ENCODE peak calls at places on chromosome 13, in five cellular contexts. One of them, this sample, is unnamed.

GRCh38 chr13:59043016-59043415 is 1120.7 kb downstream of the DIAPH3 start:
- DNase-seq in IMR-90: no peak
- DNase-seq in SK-N-SH: no peak
- DNase-seq in K562: no peak
- DNase-seq in GM12878: no peak
- DNase-seq in this sample: no peak

GRCh38 chr13:76380436-76381065 is 505.7 kb downstream of the KCTD12 start:
- DNase-seq in K562: no peak
- DNase-seq in SK-N-SH: no peak
- DNase-seq in GM12878: no peak
- DNase-seq in IMR-90: peak; percentile 0
- DNase-seq in this sample: no peak

GRCh38 chr13:54852831-54853230 is 1824.2 kb downstream of the OLFM4 start:
- DNase-seq in GM12878: no peak
- DNase-seq in IMR-90: no peak
- DNase-seq in SK-N-SH: no peak
- DNase-seq in K562: no peak
- DNase-seq in this sample: no peak

GRCh38 chr13:30708541-30708940 is 26.8 kb upstream of the ALOX5AP start:
- DNase-seq in SK-N-SH: no peak
- DNase-seq in GM12878: no peak
- DNase-seq in IMR-90: peak; percentile 69
- DNase-seq in K562: no peak
- DNase-seq in this sample: no peak

GRCh38 chr13:111006508-111007031 is 91.7 kb upstream of the ANKRD10 start:
- DNase-seq in IMR-90: peak; percentile 84
- DNase-seq in GM12878: no peak
- DNase-seq in SK-N-SH: no peak
- DNase-seq in K562: peak; percentile 67
- DNase-seq in this sample: no peak

GRCh38 chr13:94702181-94703041 is 9.9 kb downstream of the SOX21 start:
- DNase-seq in IMR-90: no peak
- DNase-seq in K562: no peak
- DNase-seq in GM12878: no peak
- DNase-seq in SK-N-SH: peak; percentile 20
- DNase-seq in this sample: no peak

GRCh38 chr13:56558698-56559320 is 581.9 kb upstream of the PRR20A start:
- DNase-seq in IMR-90: no peak
- DNase-seq in SK-N-SH: no peak
- DNase-seq in K562: no peak
- DNase-seq in GM12878: no peak
- DNase-seq in this sample: no peak

GRCh38 chr13:95039415-95039814 is 261.8 kb downstream of the ABCC4 start:
- DNase-seq in K562: no peak
- DNase-seq in SK-N-SH: no peak
- DNase-seq in IMR-90: peak; percentile 62
- DNase-seq in GM12878: no peak
- DNase-seq in this sample: no peak

GRCh38 chr13:46679369-46680180 is 117.4 kb downstream of the ESD start:
- DNase-seq in GM12878: peak; percentile 53
- DNase-seq in K562: no peak
- DNase-seq in SK-N-SH: peak; percentile 64
- DNase-seq in IMR-90: peak; percentile 70
- DNase-seq in this sample: no peak

GRCh38 chr13:41788552-41788951 is 172.4 kb downstream of the VWA8 start:
- DNase-seq in GM12878: no peak
- DNase-seq in K562: no peak
- DNase-seq in SK-N-SH: no peak
- DNase-seq in IMR-90: no peak
- DNase-seq in this sample: no peak

GRCh38 chr13:36275190-36276002 is 22.2 kb downstream of the CCDC169 start:
- DNase-seq in SK-N-SH: peak; percentile 39
- DNase-seq in K562: peak; percentile 27
- DNase-seq in GM12878: no peak
- DNase-seq in IMR-90: peak; percentile 72
- DNase-seq in this sample: peak; percentile 3

GRCh38 chr13:114101831-114102520 is 30.4 kb downstream of the RASA3 start:
- DNase-seq in GM12878: no peak
- DNase-seq in SK-N-SH: peak; percentile 37
- DNase-seq in K562: no peak
- DNase-seq in IMR-90: no peak
- DNase-seq in this sample: no peak

GRCh38 chr13:112392719-112393118 is 16.6 kb downstream of the SPACA7 start:
- DNase-seq in GM12878: no peak
- DNase-seq in IMR-90: no peak
- DNase-seq in K562: no peak
- DNase-seq in SK-N-SH: no peak
- DNase-seq in this sample: no peak

GRCh38 chr13:86087241-86087640 is 288.0 kb upstream of the SLITRK6 start:
- DNase-seq in IMR-90: no peak
- DNase-seq in K562: no peak
- DNase-seq in GM12878: no peak
- DNase-seq in SK-N-SH: no peak
- DNase-seq in this sample: no peak

GRCh38 chr13:29143864-29144263 is 323.7 kb downstream of the MTUS2 start:
- DNase-seq in IMR-90: no peak
- DNase-seq in K562: no peak
- DNase-seq in GM12878: no peak
- DNase-seq in SK-N-SH: no peak
- DNase-seq in this sample: no peak

GRCh38 chr13:41457589-41458186 is 338 bp downstream of the RGCC start:
- DNase-seq in SK-N-SH: peak; percentile 66
- DNase-seq in GM12878: no peak
- DNase-seq in K562: peak; percentile 23
- DNase-seq in IMR-90: no peak
- DNase-seq in this sample: no peak

GRCh38 chr13:46926856-46927625 is 30.2 kb upstream of the HTR2A start:
- DNase-seq in GM12878: no peak
- DNase-seq in IMR-90: peak; percentile 9
- DNase-seq in SK-N-SH: no peak
- DNase-seq in K562: no peak
- DNase-seq in this sample: no peak

GRCh38 chr13:66513728-66514127 is 716.4 kb downstream of the PCDH9 start:
- DNase-seq in GM12878: no peak
- DNase-seq in SK-N-SH: no peak
- DNase-seq in IMR-90: peak; percentile 16
- DNase-seq in K562: no peak
- DNase-seq in this sample: no peak

GRCh38 chr13:68627377-68627776 is 1397.2 kb upstream of the PCDH9 start:
- DNase-seq in GM12878: no peak
- DNase-seq in K562: no peak
- DNase-seq in SK-N-SH: no peak
- DNase-seq in IMR-90: no peak
- DNase-seq in this sample: no peak

GRCh38 chr13:52809310-52809769 is 39.1 kb downstream of the PCDH8 start:
- DNase-seq in GM12878: peak; percentile 35
- DNase-seq in SK-N-SH: peak; percentile 93
- DNase-seq in K562: peak; percentile 82
- DNase-seq in IMR-90: peak; percentile 39
- DNase-seq in this sample: peak; percentile 73

GRCh38 chr13:83940742-83941141 is 58.5 kb upstream of the SLITRK1 start:
- DNase-seq in SK-N-SH: no peak
- DNase-seq in IMR-90: no peak
- DNase-seq in K562: no peak
- DNase-seq in GM12878: no peak
- DNase-seq in this sample: no peak

GRCh38 chr13:42181381-42181953 is 90.5 kb upstream of the AKAP11 start:
- DNase-seq in GM12878: no peak
- DNase-seq in K562: no peak
- DNase-seq in IMR-90: no peak
- DNase-seq in SK-N-SH: peak; percentile 11
- DNase-seq in this sample: no peak

GRCh38 chr13:99658266-99658991 is 157.2 kb downstream of the TM9SF2 start:
- DNase-seq in IMR-90: peak; percentile 25
- DNase-seq in SK-N-SH: peak; percentile 59
- DNase-seq in K562: peak; percentile 5
- DNase-seq in GM12878: no peak
- DNase-seq in this sample: peak; percentile 21

GRCh38 chr13:75554981-75555380 is 5.4 kb downstream of the UCHL3 start:
- DNase-seq in K562: no peak
- DNase-seq in GM12878: no peak
- DNase-seq in SK-N-SH: no peak
- DNase-seq in IMR-90: peak; percentile 35
- DNase-seq in this sample: no peak

GRCh38 chr13:19607523-19608078 is 25.9 kb upstream of the MPHOSPH8 start:
- DNase-seq in IMR-90: no peak
- DNase-seq in K562: no peak
- DNase-seq in GM12878: no peak
- DNase-seq in SK-N-SH: no peak
- DNase-seq in this sample: no peak

GRCh38 chr13:112752211-112752610 is 62.4 kb downstream of the ATP11A start:
- DNase-seq in GM12878: no peak
- DNase-seq in K562: no peak
- DNase-seq in IMR-90: no peak
- DNase-seq in SK-N-SH: no peak
- DNase-seq in this sample: no peak

GRCh38 chr13:111420113-111420876 is 99.9 kb downstream of the TEX29 start:
- DNase-seq in IMR-90: no peak
- DNase-seq in GM12878: no peak
- DNase-seq in SK-N-SH: no peak
- DNase-seq in K562: no peak
- DNase-seq in this sample: no peak

GRCh38 chr13:45078003-45078402 is 42.3 kb upstream of the GTF2F2 start:
- DNase-seq in IMR-90: no peak
- DNase-seq in SK-N-SH: no peak
- DNase-seq in GM12878: no peak
- DNase-seq in K562: no peak
- DNase-seq in this sample: no peak

GRCh38 chr13:74770361-74770760 is 636.2 kb upstream of the KLF12 start:
- DNase-seq in IMR-90: peak; percentile 94
- DNase-seq in GM12878: no peak
- DNase-seq in SK-N-SH: no peak
- DNase-seq in K562: no peak
- DNase-seq in this sample: peak; percentile 20

GRCh38 chr13:96450635-96451034 is 360.7 kb downstream of the HS6ST3 start:
- DNase-seq in IMR-90: no peak
- DNase-seq in K562: no peak
- DNase-seq in GM12878: no peak
- DNase-seq in SK-N-SH: no peak
- DNase-seq in this sample: no peak

GRCh38 chr13:108257238-108257637 is 12.3 kb upstream of the TNFSF13B start:
- DNase-seq in SK-N-SH: no peak
- DNase-seq in IMR-90: no peak
- DNase-seq in K562: no peak
- DNase-seq in GM12878: no peak
- DNase-seq in this sample: no peak

GRCh38 chr13:57128909-57129308 is 11.8 kb upstream of the PRR20A start:
- DNase-seq in GM12878: no peak
- DNase-seq in SK-N-SH: no peak
- DNase-seq in IMR-90: no peak
- DNase-seq in K562: no peak
- DNase-seq in this sample: no peak

DNA sequence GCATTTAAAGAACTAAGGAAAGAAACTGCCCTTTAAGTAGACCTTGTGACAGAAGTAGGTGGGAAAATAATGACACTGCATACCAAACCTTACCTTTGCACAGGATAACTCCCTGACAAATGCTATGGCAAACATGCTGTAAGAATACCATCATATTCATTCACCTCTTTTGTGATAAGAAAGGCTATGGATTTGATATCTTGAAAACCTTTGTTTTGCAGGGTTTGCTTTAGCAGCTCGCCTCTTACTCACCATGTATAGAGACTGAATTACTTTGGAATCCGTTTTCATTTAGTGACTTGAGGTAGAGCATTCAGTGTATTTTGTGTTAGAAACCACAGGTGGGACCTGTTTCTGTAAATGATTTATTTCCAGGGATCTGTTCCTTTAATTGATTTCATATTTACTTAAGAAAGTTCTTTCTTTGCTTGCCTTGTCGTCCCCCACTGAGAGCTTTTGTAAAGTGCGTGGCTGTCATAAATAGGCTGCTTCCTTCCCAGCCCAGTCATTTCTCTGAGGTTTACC is 80.2 kb downstream of the KLF5 start:
- DNase-seq in GM12878: no peak
- DNase-seq in K562: no peak
- DNase-seq in IMR-90: no peak
- DNase-seq in SK-N-SH: no peak
- DNase-seq in this sample: peak; percentile 6
- TF ChIP-seq RCOR1 in GM12878: no peak
- TF ChIP-seq RCOR1 in K562: no peak
- TF ChIP-seq RCOR1 in IMR-90: no peak
- TF ChIP-seq RCOR1 in SK-N-SH: no peak
- TF ChIP-seq RCOR1 in this sample: no peak

GRCh38 chr13:48449656-48450055 is 36.7 kb upstream of the LPAR6 start:
- DNase-seq in IMR-90: peak; percentile 46
- DNase-seq in GM12878: no peak
- DNase-seq in SK-N-SH: no peak
- DNase-seq in K562: no peak
- DNase-seq in this sample: no peak
- TF ChIP-seq RCOR1 in IMR-90: no peak
- TF ChIP-seq RCOR1 in GM12878: no peak
- TF ChIP-seq RCOR1 in SK-N-SH: no peak
- TF ChIP-seq RCOR1 in K562: no peak
- TF ChIP-seq RCOR1 in this sample: no peak

GRCh38 chr13:97851269-97851668 is 102.2 kb upstream of the IPO5 start:
- DNase-seq in SK-N-SH: no peak
- DNase-seq in GM12878: no peak
- DNase-seq in K562: no peak
- DNase-seq in IMR-90: no peak
- DNase-seq in this sample: no peak
- TF ChIP-seq RCOR1 in SK-N-SH: no peak
- TF ChIP-seq RCOR1 in GM12878: no peak
- TF ChIP-seq RCOR1 in K562: no peak
- TF ChIP-seq RCOR1 in IMR-90: no peak
- TF ChIP-seq RCOR1 in this sample: no peak

DNA sequence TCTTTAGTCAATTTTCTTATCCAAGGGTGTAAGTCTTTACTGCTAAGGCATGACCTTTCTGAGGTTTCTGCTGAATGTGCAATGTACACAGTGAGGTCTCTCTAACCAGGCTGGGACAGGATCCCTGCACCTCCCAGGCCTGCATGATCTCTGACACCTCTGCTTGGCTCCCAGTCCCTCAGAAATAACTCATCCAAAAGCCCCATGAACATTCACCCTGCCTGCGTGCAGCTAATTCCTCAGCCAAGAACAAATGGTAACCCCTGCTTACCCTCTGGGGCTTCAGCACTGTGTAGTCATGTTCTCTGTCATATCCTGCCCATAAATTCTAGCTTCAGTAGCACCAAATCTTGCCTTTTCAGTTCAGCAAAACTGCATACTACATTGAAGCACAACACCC is 1146.3 kb upstream of the MIR17HG start:
- DNase-seq in SK-N-SH: no peak
- DNase-seq in GM12878: no peak
- DNase-seq in IMR-90: no peak
- DNase-seq in K562: no peak
- DNase-seq in this sample: no peak
- TF ChIP-seq RCOR1 in SK-N-SH: no peak
- TF ChIP-seq RCOR1 in GM12878: no peak
- TF ChIP-seq RCOR1 in IMR-90: no peak
- TF ChIP-seq RCOR1 in K562: no peak
- TF ChIP-seq RCOR1 in this sample: no peak

GRCh38 chr13:60538566-60538965 is 141.5 kb downstream of the TDRD3 start:
- DNase-seq in IMR-90: no peak
- DNase-seq in K562: no peak
- DNase-seq in GM12878: no peak
- DNase-seq in SK-N-SH: no peak
- DNase-seq in this sample: no peak
- TF ChIP-seq RCOR1 in IMR-90: no peak
- TF ChIP-seq RCOR1 in K562: no peak
- TF ChIP-seq RCOR1 in GM12878: no peak
- TF ChIP-seq RCOR1 in SK-N-SH: no peak
- TF ChIP-seq RCOR1 in this sample: no peak